ENCODE peak calls at places on chromosomes 2 and 18, in nine cellular contexts. E, I, Y, Z, W, O, L, F and V are unnamed samples.

GRCh38 chr2:218367415-218368149 is 10.9 kb downstream of the CATIP start:
- DNase-seq in F (peak; percentile 93), I (peak; percentile 87), E (peak; percentile 80), O (peak; percentile 96), Y (peak; percentile 65), W (peak; percentile 94), Z (no peak), L (peak; percentile 90), V (no peak)

GRCh38 chr18:50410894-50411293 is 36.0 kb downstream of the SKA1 start:
- DNase-seq in W (no peak), Z (no peak), I (peak; percentile 85), O (no peak), E (peak; percentile 73), F (no peak), L (no peak), Y (peak; percentile 81), V (no peak)

GRCh38 chr2:224039080-224039769 is at the start of gene SERPINE2:
- DNase-seq in I (peak; percentile 62), E (peak; percentile 67), Z (peak; percentile 20), O (peak; percentile 38), F (peak; percentile 36), Y (peak; percentile 58), L (peak; percentile 52), W (peak; percentile 71), V (no peak)

GRCh38 chr2:134657650-134658250 is 61.0 kb downstream of the TMEM163 start:
- DNase-seq in E (no peak), Y (peak; percentile 5), Z (no peak), L (no peak), F (peak; percentile 15), O (no peak), W (no peak), I (no peak), V (no peak)

GRCh38 chr2:145258903-145259579 is 739.1 kb upstream of the ZEB2 start:
- DNase-seq in I (peak; percentile 42), O (no peak), Z (peak; percentile 32), L (no peak), Y (no peak), E (peak; percentile 25), F (no peak), W (no peak), V (no peak)

GRCh38 chr2:135875491-135876065 is 665 bp downstream of the MCM6 start:
- DNase-seq in Y (peak; percentile 50), O (peak; percentile 70), E (peak; percentile 64), F (peak; percentile 77), I (peak; percentile 71), L (peak; percentile 48), W (peak; percentile 73), Z (peak; percentile 20), V (no peak)

GRCh38 chr2:141041281-141041680 is 1089.5 kb downstream of the LRP1B start:
- DNase-seq in Y (peak; percentile 39), F (no peak), O (no peak), Z (no peak), W (no peak), L (no peak), E (no peak), I (peak; percentile 18), V (no peak)

GRCh38 chr2:232376713-232377112 is 1.8 kb upstream of the ALPP start:
- DNase-seq in F (no peak), Y (no peak), Z (no peak), L (no peak), O (no peak), W (peak; percentile 35), E (no peak), I (no peak), V (no peak)

GRCh38 chr2:59458862-59459261 is 1094.6 kb downstream of the BCL11A start:
- DNase-seq in E (no peak), L (no peak), Y (no peak), W (no peak), I (no peak), F (no peak), Z (no peak), O (no peak), V (no peak)

GRCh38 chr18:78770149-78771139 is 209.2 kb upstream of the SALL3 start:
- DNase-seq in E (no peak), F (no peak), Y (no peak), I (no peak), W (peak; percentile 45), Z (no peak), L (no peak), O (no peak), V (no peak)

GRCh38 chr2:36692078-36692477 is 4.4 kb upstream of the VIT start:
- DNase-seq in F (no peak), W (no peak), O (no peak), Y (no peak), Z (no peak), L (no peak), E (no peak), I (no peak), V (no peak)

GRCh38 chr2:239721991-239722759 is 303.0 kb downstream of the NDUFA10 start:
- DNase-seq in I (no peak), Y (no peak), O (no peak), W (peak; percentile 46), L (no peak), E (no peak), Z (no peak), F (no peak), V (no peak)

GRCh38 chr2:156021326-156022040 is 311.0 kb downstream of the NR4A2 start:
- DNase-seq in I (no peak), W (no peak), Z (no peak), E (no peak), Y (no peak), O (no peak), F (no peak), L (no peak), V (peak; percentile 52)

GRCh38 chr2:88897718-88898117 is 206.2 kb downstream of the RPIA start:
- DNase-seq in Z (no peak), F (peak; percentile 13), W (no peak), E (no peak), O (no peak), Y (no peak), I (no peak), L (no peak), V (no peak)

GRCh38 chr2:240833724-240834285 is 13.8 kb upstream of the KIF1A start:
- DNase-seq in W (no peak), I (no peak), Y (no peak), E (no peak), O (no peak), Z (no peak), F (no peak), L (no peak), V (no peak)

GRCh38 chr2:182666674-182667320 is 49.3 kb upstream of the DNAJC10 start:
- DNase-seq in Z (no peak), F (peak; percentile 51), L (no peak), O (no peak), Y (peak; percentile 52), E (peak; percentile 50), I (peak; percentile 43), W (no peak), V (no peak)

GRCh38 chr2:46306320-46306719 is 9.1 kb downstream of the EPAS1 start:
- DNase-seq in L (no peak), I (peak; percentile 57), E (peak; percentile 59), Y (peak; percentile 80), O (no peak), F (no peak), Z (no peak), W (no peak), V (no peak)

DNA sequence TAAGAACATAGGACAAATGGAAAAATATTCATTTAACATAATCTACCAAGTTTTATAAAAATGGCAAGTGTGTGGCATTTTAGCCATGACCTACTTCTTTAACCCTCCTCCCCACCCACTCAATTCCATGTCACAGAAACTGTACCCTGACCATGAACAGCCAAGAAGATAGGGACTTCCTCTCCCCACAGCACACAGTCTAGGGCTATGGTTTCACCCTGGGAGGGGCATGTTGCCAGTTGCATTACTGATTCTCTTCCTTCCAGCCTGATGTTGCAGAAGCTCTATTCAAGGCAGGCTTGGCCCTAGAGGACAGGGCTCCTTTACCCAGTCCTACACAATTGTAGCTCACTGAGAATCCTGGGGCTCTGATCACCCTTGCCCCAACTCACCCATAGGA is 153.6 kb upstream of the KLF7 start:
- DNase-seq in L (no peak), E (no peak), O (no peak), Z (no peak), F (no peak), I (no peak), Y (no peak), W (no peak), V (no peak)
- TF ChIP-seq CTCF in L (no peak), E (no peak), O (no peak), Z (no peak), F (no peak), I (no peak), Y (no peak), W (no peak), V (no peak)

DNA sequence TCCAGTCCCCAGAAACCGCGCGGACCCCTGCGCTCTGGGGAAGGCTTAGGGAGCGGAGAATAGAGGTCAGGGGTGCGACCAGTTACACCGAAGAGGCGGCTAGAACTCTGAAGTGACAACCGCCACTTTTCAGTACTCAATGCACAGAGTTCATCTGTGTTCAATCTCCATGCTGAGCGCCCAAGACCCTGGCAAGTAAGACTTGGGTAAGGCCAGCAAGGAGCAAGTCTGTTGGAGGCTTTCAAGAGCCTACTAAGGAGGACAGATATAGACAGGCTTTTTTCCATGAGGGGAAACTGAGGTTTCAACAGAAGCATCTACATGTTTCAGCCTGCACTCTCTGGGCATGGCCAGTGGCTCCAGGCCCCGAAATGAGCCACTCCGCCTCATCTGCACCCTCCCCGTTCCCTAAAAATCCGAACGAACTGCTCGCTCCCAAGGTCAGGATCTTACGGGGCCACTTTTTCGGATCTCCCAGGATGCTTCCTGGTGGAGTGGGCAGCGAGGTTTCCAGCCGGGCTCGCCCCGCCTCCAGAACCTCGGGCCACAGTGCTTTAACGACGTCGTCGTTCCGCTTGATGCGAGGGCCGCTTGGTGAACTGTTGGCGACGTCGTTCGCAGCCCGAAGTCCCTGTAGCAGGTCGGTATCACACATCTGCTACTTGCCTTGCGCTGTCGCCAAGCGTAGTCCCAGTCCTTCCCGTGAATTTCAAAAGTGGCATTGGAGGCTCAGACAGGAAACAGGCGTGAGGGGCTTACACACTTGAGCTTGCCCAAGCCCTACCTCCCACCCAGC is 15.5 kb downstream of the EVX2 start:
- DNase-seq in O (no peak), Z (no peak), L (no peak), F (no peak), I (no peak), Y (no peak), W (no peak), E (no peak), V (no peak)
- H3K4me3 ChIP-seq in O (no peak overlapping the region), Z (no peak overlapping the region), L (peak overlapping the region; percentile 61), F (no peak overlapping the region), I (peak overlapping the region; percentile 10), Y (no peak overlapping the region), W (no peak overlapping the region), E (no peak overlapping the region), V (no peak overlapping the region)

GRCh38 chr2:172299741-172300140 is 127.6 kb upstream of the ITGA6 start:
- DNase-seq in Y (peak; percentile 56), L (no peak), O (no peak), E (peak; percentile 58), Z (peak; percentile 62), I (peak; percentile 74), W (no peak), F (no peak), V (no peak)
- TF ChIP-seq CTCF in Y (no peak), L (no peak), O (no peak), E (no peak), Z (no peak), I (no peak), W (no peak), F (no peak), V (no peak)

DNA sequence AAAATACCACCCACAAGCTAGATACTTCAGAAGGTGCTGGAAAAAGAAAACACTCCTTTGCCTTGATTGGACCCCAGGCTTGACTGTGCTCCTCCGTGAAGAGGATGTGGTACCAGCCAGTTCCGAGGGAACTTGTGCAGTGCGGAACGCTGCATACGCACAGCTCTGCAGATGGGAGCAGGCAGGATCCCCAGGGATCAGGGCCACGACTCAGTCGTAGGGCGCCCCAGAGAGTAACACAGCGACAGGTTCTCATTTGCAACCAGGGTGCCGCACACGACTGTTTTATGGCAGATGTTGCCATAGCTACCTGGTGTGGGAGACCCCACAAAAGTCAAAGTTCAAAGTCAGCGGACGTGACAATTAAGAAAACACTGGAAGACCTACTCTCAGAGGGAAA is 821 bp downstream of the MALL start:
- DNase-seq in Z (no peak), L (no peak), F (no peak), I (no peak), E (no peak), Y (no peak), O (no peak), W (no peak), V (no peak)
- H3K4me3 ChIP-seq in Z (peak overlapping the region; percentile 52), L (peak overlapping the region; percentile 58), F (no peak overlapping the region), I (no peak overlapping the region), E (peak overlapping the region; percentile 61), Y (no peak overlapping the region), O (peak overlapping the region; percentile 27), W (peak overlapping the region; percentile 34), V (peak overlapping the region; percentile 55)